ENCODE peak calls at places on chromosomes 13 and 19, in five cellular contexts. P is kidney, Z is adrenal gland, O is uterus, B is colonic mucosa. V is an unnamed sample.

GRCh38 chr13:103282571-103283450 is 216.6 kb upstream of the SLC10A2 start:
- DNase-seq in Z (no peak), B (no peak), O (no peak), P (no peak), V (peak; percentile 99)

GRCh38 chr13:99280166-99280565 is 22.0 kb upstream of the GPR18 start:
- DNase-seq in Z (no peak), O (no peak), B (peak; percentile 51), P (no peak), V (no peak)

GRCh38 chr19:15129856-15130580 is 22.8 kb downstream of the SYDE1 start:
- DNase-seq in B (peak; percentile 47), O (no peak), Z (no peak), P (no peak), V (peak; percentile 85)

GRCh38 chr19:43782689-43783231 is 2.0 kb upstream of the KCNN4 start:
- DNase-seq in P (no peak), B (peak; percentile 85), Z (no peak), O (no peak), V (no peak)

GRCh38 chr13:75250526-75251183 is 231.3 kb downstream of the TBC1D4 start:
- DNase-seq in B (no peak), O (no peak), Z (no peak), P (no peak), V (peak; percentile 55)

GRCh38 chr19:33604651-33605050 is 17.1 kb upstream of the CHST8 start:
- DNase-seq in P (no peak), B (no peak), Z (no peak), O (no peak), V (no peak)

GRCh38 chr19:5803752-5804515 is 933 bp upstream of the NRTN start:
- DNase-seq in B (peak; percentile 94), Z (peak; percentile 92), O (peak; percentile 60), P (peak; percentile 95), V (peak; percentile 57)

GRCh38 chr13:88000239-88000638 is 329.1 kb downstream of the SLITRK5 start:
- DNase-seq in Z (no peak), O (no peak), B (no peak), P (no peak), V (peak; percentile 17)

GRCh38 chr19:47719047-47719885 is 6.0 kb downstream of the EHD2 start:
- DNase-seq in Z (peak; percentile 94), O (peak; percentile 95), B (peak; percentile 61), P (peak; percentile 94), V (peak; percentile 93)

GRCh38 chr19:4758082-4758481 is 33.5 kb upstream of the FEM1A start:
- DNase-seq in P (no peak), B (no peak), Z (no peak), O (no peak), V (no peak)

GRCh38 chr13:48188129-48188528 is 44.9 kb upstream of the ITM2B start:
- DNase-seq in B (no peak), Z (no peak), O (no peak), P (no peak), V (no peak)

GRCh38 chr13:40334616-40335015 is 331.8 kb downstream of the FOXO1 start:
- DNase-seq in Z (no peak), P (no peak), B (peak; percentile 12), O (no peak), V (no peak)

GRCh38 chr13:113002206-113002821 is 33.3 kb downstream of the MCF2L start:
- DNase-seq in B (no peak), P (no peak), Z (no peak), O (no peak), V (no peak)

GRCh38 chr13:96089749-96090239 is at the start of gene HS6ST3:
- DNase-seq in O (peak; percentile 20), P (peak; percentile 65), B (no peak), Z (peak; percentile 75), V (no peak)

GRCh38 chr19:3683405-3683865 is 16.8 kb downstream of the PIP5K1C start:
- DNase-seq in P (peak; percentile 74), O (peak; percentile 81), B (no peak), Z (peak; percentile 33), V (no peak)

GRCh38 chr13:75705395-75705794 is 69.3 kb downstream of the LMO7 start:
- DNase-seq in Z (no peak), P (no peak), O (no peak), B (no peak), V (peak; percentile 94)

GRCh38 chr19:48637948-48638830 is 1.0 kb upstream of the DBP start:
- DNase-seq in O (peak; percentile 92), B (peak; percentile 84), Z (peak; percentile 93), P (peak; percentile 95), V (no peak)

GRCh38 chr13:29597701-29598100 is 2.2 kb upstream of the SLC7A1 start:
- DNase-seq in P (no peak), B (no peak), O (no peak), Z (no peak), V (no peak)

GRCh38 chr19:49491804-49492572 is 4.2 kb upstream of the RPS11 start:
- DNase-seq in B (no peak), O (no peak), Z (no peak), P (no peak), V (no peak)

GRCh38 chr13:87675851-87676250 is 4.7 kb downstream of the SLITRK5 start:
- DNase-seq in P (peak; percentile 3), O (no peak), B (no peak), Z (no peak), V (no peak)

GRCh38 chr19:49450405-49450804 is 1.2 kb downstream of the PIH1D1 start:
- DNase-seq in Z (no peak), P (no peak), B (no peak), O (no peak), V (no peak)

GRCh38 chr13:96090240-96091101 is 564 bp downstream of the HS6ST3 start:
- DNase-seq in O (peak; percentile 17), P (peak; percentile 74), Z (peak; percentile 25), B (no peak), V (no peak)

DNA sequence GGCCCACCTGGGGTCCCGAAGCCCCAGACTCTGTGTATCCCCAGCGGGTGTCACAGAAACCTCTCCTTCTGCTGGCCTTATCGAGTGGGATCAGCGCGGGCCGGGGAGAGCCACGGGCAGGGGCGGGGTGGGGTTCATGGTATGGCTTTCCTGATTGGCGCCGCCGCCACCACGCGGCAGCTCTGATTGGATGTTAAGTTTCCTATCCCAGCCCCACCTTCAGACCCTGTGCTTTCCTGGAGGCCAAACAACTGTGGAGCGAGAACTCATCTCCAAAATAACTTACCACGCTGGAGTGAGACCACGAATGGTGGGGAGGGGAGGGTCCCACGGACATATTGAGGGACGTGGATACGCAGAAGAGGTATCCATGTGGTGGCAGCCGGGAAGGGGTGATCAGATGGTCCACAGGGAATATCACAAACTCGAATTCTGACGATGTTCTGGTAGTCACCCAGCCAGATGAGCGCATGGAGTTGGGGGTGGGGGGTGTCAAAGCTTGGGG is 1.0 kb upstream of the ICAM5 start:
- DNase-seq in O (no peak), B (peak; percentile 72), P (no peak), Z (no peak), V (peak; percentile 65)
- H3K4me1 ChIP-seq in O (peaks cover 31% of the 10 kb centered on the region), B (peaks cover 40% of the 10 kb centered on the region), P (peaks cover 7% of the 10 kb centered on the region), Z (peaks cover 62% of the 10 kb centered on the region), V (peaks cover 17% of the 10 kb centered on the region)

DNA sequence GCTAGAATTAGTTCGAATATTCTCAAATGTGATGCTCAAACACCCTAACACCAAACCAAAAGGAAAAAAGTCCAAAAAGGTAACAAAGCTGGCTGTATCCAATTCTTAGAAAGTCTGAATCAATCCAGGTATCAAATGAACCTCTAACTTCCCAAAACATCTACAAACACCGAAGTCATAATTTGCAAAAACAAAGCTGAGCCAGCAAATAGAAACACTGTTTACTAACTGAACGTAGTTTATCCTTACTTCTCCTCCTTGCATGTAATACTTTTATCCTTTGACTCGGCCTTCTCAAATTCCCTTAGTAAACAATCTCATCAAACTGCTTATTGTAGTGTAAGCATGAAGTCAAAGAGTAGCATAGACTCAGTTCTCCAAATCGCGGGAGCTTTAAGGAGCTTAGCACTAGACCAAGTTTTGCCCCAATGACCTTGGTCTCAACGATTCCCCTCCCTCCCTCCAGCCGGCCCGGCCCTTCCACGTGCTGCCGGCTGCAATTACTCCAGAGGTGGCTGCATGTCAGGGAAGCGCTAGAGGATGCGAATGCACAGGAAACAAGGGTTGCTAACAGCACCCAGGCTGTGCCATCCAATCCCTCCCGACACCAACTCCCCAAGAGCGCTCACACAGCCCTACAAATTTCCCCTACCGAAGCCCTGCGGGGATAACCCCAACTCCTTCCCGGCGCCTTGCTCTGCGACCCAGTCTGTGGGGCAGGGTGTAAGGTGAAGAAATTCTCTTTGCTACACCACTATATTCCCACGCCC is 693 bp downstream of the XPO4 start:
- DNase-seq in Z (peak; percentile 56), B (peak; percentile 73), P (no peak), O (no peak), V (peak; percentile 13)
- TF ChIP-seq CTCF in Z (no peak), B (no peak), P (no peak), O (no peak), V (no peak)

DNA sequence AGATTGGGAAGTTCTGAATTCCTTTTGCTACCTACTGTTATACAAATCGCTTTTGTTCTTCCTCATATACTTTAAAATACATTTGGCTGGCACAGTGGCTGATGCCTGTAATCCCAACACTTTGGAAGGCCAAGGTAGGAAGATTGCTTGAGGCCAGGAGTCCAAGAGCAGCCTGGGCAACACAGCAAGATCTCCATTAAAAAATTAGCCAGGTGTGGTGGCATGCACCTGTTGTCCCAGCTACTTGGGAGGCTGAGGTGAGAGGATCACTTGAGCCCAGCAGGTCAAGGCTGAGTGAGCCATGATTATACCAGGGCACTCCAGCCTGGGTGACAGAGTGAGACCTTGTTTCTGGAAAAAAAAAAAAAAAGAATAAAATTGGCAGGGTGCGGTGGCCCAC is 34.4 kb upstream of the CXCL17 start:
- DNase-seq in Z (no peak), B (no peak), P (no peak), O (no peak), V (no peak)
- H3K27ac ChIP-seq in Z (no peak overlapping the region), B (no peak overlapping the region), P (no peak overlapping the region), O (no peak overlapping the region), V (no peak overlapping the region)

GRCh38 chr19:12778020-12778904 is 2.9 kb upstream of the HOOK2 start:
- DNase-seq in O (peak; percentile 76), B (peak; percentile 74), Z (peak; percentile 78), P (peak; percentile 94), V (peak; percentile 73)
- H3K4me1 ChIP-seq in O (peaks cover 12% of the 10 kb centered on the region), B (peaks cover 9% of the 10 kb centered on the region), Z (peaks cover 44% of the 10 kb centered on the region), P (peaks cover 4% of the 10 kb centered on the region), V (peaks cover under 1% of the 10 kb centered on the region)

GRCh38 chr19:28008695-28009094 is 1204.3 kb downstream of the UQCRFS1 start:
- DNase-seq in B (no peak), Z (no peak), P (no peak), O (no peak), V (no peak)

GRCh38 chr19:28014821-28015405 is 1198.0 kb downstream of the UQCRFS1 start:
- DNase-seq in O (no peak), B (no peak), Z (no peak), P (no peak), V (no peak)

GRCh38 chr19:28009696-28010095 is 1203.3 kb downstream of the UQCRFS1 start:
- DNase-seq in B (no peak), Z (no peak), P (no peak), O (no peak), V (no peak)

GRCh38 chr19:28010656-28011055 is 1202.3 kb downstream of the UQCRFS1 start:
- DNase-seq in Z (no peak), O (no peak), P (no peak), B (no peak), V (no peak)

GRCh38 chr19:28012361-28012760 is 1200.6 kb downstream of the UQCRFS1 start:
- DNase-seq in O (no peak), B (no peak), Z (no peak), P (no peak), V (no peak)
- TF ChIP-seq CTCF in O (no peak), B (no peak), Z (no peak), P (no peak), V (no peak)

V was measured in foreskin keratinocyte.